ENCODE peak calls at places on chromosomes 3 and 15, in six cellular contexts. H is tibial artery, G is heart left ventricle, L is progenitor cell of endocrine pancreas, W is cardiac muscle cell, P is lower lobe of right lung. N is an unnamed sample.

GRCh38 chr15:80403712-80404056 is 498 bp upstream of the ARNT2 start:
- DNase-seq in H (no peak), G (peak), L (peak), W (peak), P (peak), N (peak)

GRCh38 chr15:75452968-75453702 is 1.6 kb upstream of the SIN3A start:
- DNase-seq in H (peak), G (peak), L (peak), W (peak), P (peak), N (peak)

GRCh38 chr3:13706886-13707285 is 158.0 kb downstream of the FBLN2 start:
- DNase-seq in H (no peak), G (no peak), L (peak), W (no peak), P (no peak), N (no peak)

GRCh38 chr15:31133890-31134289 is 32.4 kb upstream of the TRPM1 start:
- DNase-seq in H (no peak), G (no peak), L (no peak), W (no peak), P (no peak), N (no peak)

GRCh38 chr3:61639991-61640390 is 78.6 kb downstream of the PTPRG start:
- DNase-seq in H (no peak), G (no peak), L (no peak), W (no peak), P (no peak), N (no peak)

GRCh38 chr15:31235298-31236183 is 91.1 kb upstream of the KLF13 start:
- DNase-seq in H (peak), G (peak), L (no peak), W (peak), P (no peak), N (no peak)

GRCh38 chr3:54122046-54122801 is at the start of gene CACNA2D3:
- DNase-seq in H (no peak), G (peak), L (peak), W (peak), P (peak), N (no peak)

GRCh38 chr3:73245459-73245858 is 184.0 kb downstream of the EBLN2 start:
- DNase-seq in H (no peak), G (no peak), L (no peak), W (no peak), P (no peak), N (no peak)

GRCh38 chr3:129936757-129937156 is 37.8 kb upstream of the TRH start:
- DNase-seq in H (no peak), G (no peak), L (no peak), W (no peak), P (no peak), N (peak)

GRCh38 chr15:25242957-25243799 is 195.6 kb downstream of the UBE3A start:
- DNase-seq in H (peak), G (no peak), L (no peak), W (no peak), P (peak), N (no peak)

GRCh38 chr3:116059421-116060096 is 385.7 kb downstream of the LSAMP start:
- DNase-seq in H (no peak), G (no peak), L (no peak), W (peak), P (no peak), N (peak)

GRCh38 chr3:123559040-123559861 is 25.6 kb downstream of the HACD2 start:
- DNase-seq in H (no peak), G (no peak), L (no peak), W (peak), P (no peak), N (peak)

GRCh38 chr3:28989646-28990089 is 291.2 kb upstream of the RBMS3 start:
- DNase-seq in H (no peak), G (no peak), L (no peak), W (no peak), P (no peak), N (no peak)

GRCh38 chr15:63389902-63390301 is 8.3 kb upstream of the CA12 start:
- DNase-seq in H (no peak), G (no peak), L (no peak), W (no peak), P (peak), N (peak)

GRCh38 chr15:69337133-69337532 is 38.4 kb downstream of the PAQR5 start:
- DNase-seq in H (no peak), G (no peak), L (no peak), W (no peak), P (no peak), N (no peak)

GRCh38 chr3:171700653-171701052 is 109.6 kb downstream of the PLD1 start:
- DNase-seq in H (no peak), G (no peak), L (no peak), W (no peak), P (no peak), N (no peak)

GRCh38 chr3:171846594-171846993 is 3.4 kb downstream of the TMEM212 start:
- DNase-seq in H (no peak), G (no peak), L (no peak), W (no peak), P (no peak), N (no peak)

GRCh38 chr15:47434641-47435040 is 282.7 kb upstream of the SEMA6D start:
- DNase-seq in H (no peak), G (no peak), L (no peak), W (no peak), P (no peak), N (no peak)

GRCh38 chr15:62750471-62750870 is 292.1 kb upstream of the TPM1 start:
- DNase-seq in H (no peak), G (no peak), L (no peak), W (no peak), P (no peak), N (no peak)

GRCh38 chr15:47812436-47813109 is 95.3 kb downstream of the SEMA6D start:
- DNase-seq in H (no peak), G (no peak), L (no peak), W (no peak), P (no peak), N (peak)

GRCh38 chr3:45966969-45967640 is 23.8 kb downstream of the CXCR6 start:
- DNase-seq in H (no peak), G (peak), L (no peak), W (no peak), P (no peak), N (no peak)

GRCh38 chr15:71186971-71187960 is 72.0 kb downstream of the THSD4 start:
- DNase-seq in H (no peak), G (no peak), L (no peak), W (no peak), P (no peak), N (no peak)

GRCh38 chr3:55416381-55416821 is 70.7 kb downstream of the WNT5A start:
- DNase-seq in H (no peak), G (no peak), L (no peak), W (no peak), P (no peak), N (no peak)

GRCh38 chr3:118932822-118933558 is 101.7 kb downstream of the IGSF11 start:
- DNase-seq in H (no peak), G (peak), L (no peak), W (no peak), P (peak), N (no peak)

GRCh38 chr15:49439678-49440375 is 16.8 kb downstream of the FGF7 start:
- DNase-seq in H (no peak), G (no peak), L (no peak), W (no peak), P (no peak), N (no peak)
- TF ChIP-seq CTCF in H (no peak), G (no peak), L (no peak), W (no peak), P (no peak), N (no peak)

GRCh38 chr3:37912052-37912733 is 50.5 kb downstream of the CTDSPL start:
- DNase-seq in H (no peak), G (no peak), L (no peak), W (no peak), P (no peak), N (no peak)
- TF ChIP-seq CTCF in H (no peak), G (peak), L (no peak), W (peak), P (no peak), N (no peak)

DNA sequence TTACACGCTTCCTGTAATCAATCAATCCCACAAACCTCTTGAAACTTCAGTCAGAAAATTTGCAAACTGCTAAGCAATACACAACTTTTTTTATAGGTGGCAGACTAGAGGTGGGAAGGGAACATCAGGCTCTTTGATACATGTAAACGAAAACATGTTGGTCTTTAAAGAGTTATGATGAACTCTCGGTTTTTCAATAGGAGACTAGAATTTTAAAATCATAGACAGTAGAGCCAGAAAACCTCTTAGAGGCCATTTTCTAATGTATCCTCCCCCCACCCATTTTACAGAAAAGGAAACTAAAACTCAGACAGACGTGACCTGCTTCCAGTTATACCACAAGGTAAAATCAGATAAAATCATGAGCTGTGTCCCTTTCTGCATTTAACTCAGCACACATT is 179.1 kb upstream of the LPP start:
- DNase-seq in H (no peak), G (no peak), L (no peak), W (no peak), P (no peak), N (no peak)
- TF ChIP-seq CTCF in H (no peak), G (no peak), L (no peak), W (peak), P (no peak), N (no peak)

DNA sequence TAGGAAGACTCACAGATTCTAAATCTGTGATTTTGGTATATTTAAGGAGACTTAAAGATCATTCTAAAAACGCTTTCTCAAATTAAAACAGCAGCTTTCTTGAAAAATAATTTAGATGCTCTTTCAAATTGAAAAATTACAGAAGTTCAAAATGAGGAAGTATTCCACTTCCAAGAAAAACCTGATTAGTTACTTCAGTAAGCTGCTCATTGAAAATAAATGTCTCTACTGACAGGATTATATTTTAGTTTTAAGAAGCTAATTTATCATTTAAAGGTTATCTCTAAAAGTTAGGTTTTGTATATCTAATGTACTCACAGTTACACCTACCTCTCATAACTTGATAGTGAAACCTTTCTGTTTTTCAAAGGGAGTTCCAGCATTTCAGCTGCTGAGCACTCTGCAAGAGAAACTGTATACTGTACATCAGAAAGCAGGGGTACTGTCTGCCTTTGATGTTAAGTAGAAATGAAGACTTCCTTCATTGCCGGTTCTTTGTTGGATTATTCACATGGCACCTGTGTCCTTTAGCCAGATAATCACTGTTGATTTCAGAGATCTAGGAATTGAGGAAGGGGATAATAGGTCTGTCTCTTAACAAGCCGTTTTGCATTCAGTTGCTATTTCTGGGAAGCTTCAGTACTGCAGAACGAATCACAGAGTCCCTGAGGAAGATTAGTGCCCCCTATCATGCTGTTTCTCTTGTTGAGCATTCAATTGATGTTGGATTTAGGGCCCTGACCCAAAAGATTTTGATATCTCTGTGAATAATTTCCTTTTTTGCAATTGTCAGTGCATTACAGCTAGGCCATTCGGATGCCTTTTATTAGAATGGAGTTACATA is 161.7 kb downstream of the TCF12 start:
- DNase-seq in H (no peak), G (no peak), L (no peak), W (no peak), P (no peak), N (no peak)
- TF ChIP-seq CTCF in H (no peak), G (no peak), L (no peak), W (peak), P (no peak), N (no peak)

GRCh38 chr3:148158210-148158609 is 539.5 kb upstream of the AGTR1 start:
- DNase-seq in H (no peak), G (no peak), L (no peak), W (no peak), P (no peak), N (peak)

GRCh38 chr3:148162132-148162531 is 535.6 kb upstream of the AGTR1 start:
- DNase-seq in H (no peak), G (no peak), L (no peak), W (no peak), P (no peak), N (no peak)
- TF ChIP-seq CTCF in H (no peak), G (no peak), L (no peak), W (no peak), P (no peak), N (no peak)

GRCh38 chr3:186487819-186488218 is 56.4 kb downstream of the CRYGS start:
- DNase-seq in H (no peak), G (no peak), L (no peak), W (peak), P (no peak), N (no peak)
- TF ChIP-seq CTCF in H (no peak), G (peak), L (no peak), W (no peak), P (no peak), N (no peak)

N was measured in Calu3.